ENCODE peak calls at places on chromosomes 7 and 10, in six cellular contexts. One of them, this sample, is unnamed.

GRCh38 chr7:149027560-149028345 is 552 bp downstream of the PDIA4 start:
- DNase-seq in astrocyte: peak
- DNase-seq in GM12865: no peak
- DNase-seq in AG10803: peak
- DNase-seq in keratinocyte: no peak
- DNase-seq in fibroblast of pulmonary artery: peak
- DNase-seq in this sample: no peak

GRCh38 chr10:30215631-30216030 is 133.4 kb downstream of the MTPAP start:
- DNase-seq in fibroblast of pulmonary artery: peak
- DNase-seq in AG10803: peak
- DNase-seq in astrocyte: no peak
- DNase-seq in keratinocyte: no peak
- DNase-seq in GM12865: no peak
- DNase-seq in this sample: no peak

GRCh38 chr10:18659784-18660561 is 742 bp downstream of the ARL5B start:
- DNase-seq in GM12865: peak
- DNase-seq in AG10803: peak
- DNase-seq in fibroblast of pulmonary artery: peak
- DNase-seq in astrocyte: no peak
- DNase-seq in keratinocyte: no peak
- DNase-seq in this sample: peak

GRCh38 chr7:12111461-12112405 is 99.4 kb upstream of the TMEM106B start:
- DNase-seq in GM12865: no peak
- DNase-seq in fibroblast of pulmonary artery: peak
- DNase-seq in AG10803: peak
- DNase-seq in keratinocyte: no peak
- DNase-seq in astrocyte: peak
- DNase-seq in this sample: no peak

GRCh38 chr10:71882813-71883746 is 32.0 kb upstream of the PSAP start:
- DNase-seq in astrocyte: peak
- DNase-seq in fibroblast of pulmonary artery: no peak
- DNase-seq in AG10803: no peak
- DNase-seq in keratinocyte: no peak
- DNase-seq in GM12865: no peak
- DNase-seq in this sample: no peak

GRCh38 chr10:131802991-131803390 is 97.8 kb upstream of the PPP2R2D start:
- DNase-seq in fibroblast of pulmonary artery: no peak
- DNase-seq in keratinocyte: no peak
- DNase-seq in GM12865: no peak
- DNase-seq in AG10803: no peak
- DNase-seq in astrocyte: no peak
- DNase-seq in this sample: no peak

GRCh38 chr10:30842185-30842584 is 189.5 kb downstream of the ZNF438 start:
- DNase-seq in GM12865: no peak
- DNase-seq in AG10803: no peak
- DNase-seq in astrocyte: no peak
- DNase-seq in fibroblast of pulmonary artery: no peak
- DNase-seq in keratinocyte: no peak
- DNase-seq in this sample: no peak

GRCh38 chr7:36686499-36686898 is 37.8 kb downstream of the AOAH start:
- DNase-seq in AG10803: no peak
- DNase-seq in astrocyte: peak
- DNase-seq in GM12865: no peak
- DNase-seq in fibroblast of pulmonary artery: peak
- DNase-seq in keratinocyte: peak
- DNase-seq in this sample: no peak

GRCh38 chr7:19984231-19984632 is 210.8 kb upstream of the TMEM196 start:
- DNase-seq in astrocyte: no peak
- DNase-seq in AG10803: no peak
- DNase-seq in GM12865: peak
- DNase-seq in fibroblast of pulmonary artery: no peak
- DNase-seq in keratinocyte: no peak
- DNase-seq in this sample: no peak

GRCh38 chr7:66921396-66921917 is 432 bp downstream of the TMEM248 start:
- DNase-seq in fibroblast of pulmonary artery: peak
- DNase-seq in AG10803: peak
- DNase-seq in GM12865: no peak
- DNase-seq in keratinocyte: no peak
- DNase-seq in astrocyte: peak
- DNase-seq in this sample: peak

GRCh38 chr7:143901360-143901709 is 641 bp downstream of the TCAF1 start:
- DNase-seq in keratinocyte: no peak
- DNase-seq in GM12865: no peak
- DNase-seq in astrocyte: peak
- DNase-seq in AG10803: peak
- DNase-seq in fibroblast of pulmonary artery: peak
- DNase-seq in this sample: no peak

DNA sequence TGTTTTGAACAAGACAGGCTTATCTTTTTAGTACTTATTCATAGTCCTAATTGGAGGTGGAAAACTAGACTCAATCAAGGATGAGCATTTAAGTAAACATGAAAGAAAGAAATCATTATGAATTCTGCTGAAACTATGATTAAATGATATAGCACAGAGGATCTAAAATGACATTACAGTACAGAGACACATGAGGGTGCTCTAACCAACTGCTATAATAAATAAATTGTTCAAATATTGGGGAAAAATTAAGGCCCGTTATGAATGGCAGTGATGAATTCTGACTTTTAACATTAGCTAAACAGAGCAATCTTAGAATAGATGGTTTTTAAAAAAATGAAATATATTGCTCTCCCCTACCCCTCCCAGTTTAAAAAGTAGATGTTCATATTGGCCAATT is 10.3 kb downstream of the WNT2 start:
- DNase-seq in GM12865: no peak
- DNase-seq in fibroblast of pulmonary artery: peak
- DNase-seq in astrocyte: no peak
- DNase-seq in keratinocyte: no peak
- DNase-seq in AG10803: no peak
- DNase-seq in this sample: no peak
- TF ChIP-seq CTCF in GM12865: no peak
- TF ChIP-seq CTCF in fibroblast of pulmonary artery: peak
- TF ChIP-seq CTCF in astrocyte: peak
- TF ChIP-seq CTCF in keratinocyte: no peak
- TF ChIP-seq CTCF in AG10803: peak
- TF ChIP-seq CTCF in this sample: no peak

GRCh38 chr7:987909-988308 is 4.9 kb downstream of the CYP2W1 start:
- DNase-seq in GM12865: no peak
- DNase-seq in AG10803: no peak
- DNase-seq in fibroblast of pulmonary artery: no peak
- DNase-seq in keratinocyte: no peak
- DNase-seq in astrocyte: no peak
- DNase-seq in this sample: no peak

GRCh38 chr7:985915-986741 is 3.1 kb downstream of the CYP2W1 start:
- DNase-seq in fibroblast of pulmonary artery: peak
- DNase-seq in AG10803: peak
- DNase-seq in GM12865: no peak
- DNase-seq in keratinocyte: no peak
- DNase-seq in astrocyte: no peak
- DNase-seq in this sample: no peak

GRCh38 chr7:988426-988911 is 5.5 kb downstream of the CYP2W1 start:
- DNase-seq in fibroblast of pulmonary artery: peak
- DNase-seq in AG10803: peak
- DNase-seq in keratinocyte: no peak
- DNase-seq in GM12865: no peak
- DNase-seq in astrocyte: no peak
- DNase-seq in this sample: peak

GRCh38 chr7:985127-985416 is 2.1 kb downstream of the CYP2W1 start:
- DNase-seq in fibroblast of pulmonary artery: no peak
- DNase-seq in AG10803: no peak
- DNase-seq in astrocyte: no peak
- DNase-seq in keratinocyte: no peak
- DNase-seq in GM12865: no peak
- DNase-seq in this sample: no peak

DNA sequence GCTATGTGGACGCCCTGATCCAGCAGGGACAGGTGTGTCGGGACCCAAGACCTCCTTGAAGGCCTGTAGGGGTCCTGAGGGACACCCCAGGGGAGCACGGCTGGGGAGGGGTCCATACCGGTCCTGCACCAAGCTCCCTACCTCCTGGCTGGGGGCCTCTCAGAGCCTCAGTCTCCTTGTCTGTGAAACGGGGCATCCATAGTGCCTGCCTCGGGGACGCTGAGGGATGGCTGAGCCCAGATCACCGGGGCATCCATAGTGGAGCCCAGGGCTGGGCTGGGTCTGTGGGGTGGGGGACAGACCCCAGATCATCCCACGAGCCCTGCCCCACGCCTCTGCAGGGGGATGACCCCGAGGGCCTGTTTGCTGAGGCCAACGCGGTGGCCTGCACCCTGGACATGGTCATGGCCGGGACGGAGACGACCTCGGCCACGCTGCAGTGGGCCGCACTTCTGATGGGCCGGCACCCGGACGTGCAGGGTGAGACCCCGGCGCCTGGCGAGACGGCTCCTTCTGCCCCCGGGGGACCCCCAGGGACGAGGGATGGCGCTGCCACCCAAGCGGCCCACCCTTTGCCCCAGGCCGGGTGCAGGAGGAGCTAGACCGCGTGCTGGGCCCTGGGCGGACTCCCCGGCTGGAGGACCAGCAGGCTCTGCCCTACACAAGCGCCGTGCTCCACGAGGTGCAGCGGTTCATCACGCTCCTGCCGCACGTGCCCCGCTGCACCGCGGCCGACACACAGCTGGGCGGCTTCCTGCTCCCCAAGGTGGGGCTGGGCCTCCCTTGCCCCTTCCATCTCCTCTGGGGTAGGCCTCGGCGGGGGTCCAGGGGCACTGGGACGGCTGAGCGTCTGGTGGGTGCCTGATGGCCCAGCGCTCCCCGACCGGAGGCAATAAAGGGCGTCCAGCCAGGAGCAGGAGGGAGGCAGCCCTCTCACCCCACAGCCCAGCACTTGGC is 4.1 kb downstream of the CYP2W1 start:
- DNase-seq in keratinocyte: no peak
- DNase-seq in fibroblast of pulmonary artery: no peak
- DNase-seq in GM12865: no peak
- DNase-seq in AG10803: no peak
- DNase-seq in astrocyte: no peak
- DNase-seq in this sample: no peak
- TF ChIP-seq CTCF in keratinocyte: no peak
- TF ChIP-seq CTCF in fibroblast of pulmonary artery: no peak
- TF ChIP-seq CTCF in GM12865: no peak
- TF ChIP-seq CTCF in AG10803: no peak
- TF ChIP-seq CTCF in astrocyte: no peak
- TF ChIP-seq CTCF in this sample: no peak

GRCh38 chr7:106050002-106050742 is 61.9 kb downstream of the SYPL1 start:
- DNase-seq in GM12865: no peak
- DNase-seq in astrocyte: peak
- DNase-seq in fibroblast of pulmonary artery: peak
- DNase-seq in AG10803: peak
- DNase-seq in keratinocyte: no peak
- DNase-seq in this sample: no peak
- TF ChIP-seq CTCF in GM12865: no peak
- TF ChIP-seq CTCF in astrocyte: no peak
- TF ChIP-seq CTCF in fibroblast of pulmonary artery: peak
- TF ChIP-seq CTCF in AG10803: peak
- TF ChIP-seq CTCF in keratinocyte: peak
- TF ChIP-seq CTCF in this sample: no peak

DNA sequence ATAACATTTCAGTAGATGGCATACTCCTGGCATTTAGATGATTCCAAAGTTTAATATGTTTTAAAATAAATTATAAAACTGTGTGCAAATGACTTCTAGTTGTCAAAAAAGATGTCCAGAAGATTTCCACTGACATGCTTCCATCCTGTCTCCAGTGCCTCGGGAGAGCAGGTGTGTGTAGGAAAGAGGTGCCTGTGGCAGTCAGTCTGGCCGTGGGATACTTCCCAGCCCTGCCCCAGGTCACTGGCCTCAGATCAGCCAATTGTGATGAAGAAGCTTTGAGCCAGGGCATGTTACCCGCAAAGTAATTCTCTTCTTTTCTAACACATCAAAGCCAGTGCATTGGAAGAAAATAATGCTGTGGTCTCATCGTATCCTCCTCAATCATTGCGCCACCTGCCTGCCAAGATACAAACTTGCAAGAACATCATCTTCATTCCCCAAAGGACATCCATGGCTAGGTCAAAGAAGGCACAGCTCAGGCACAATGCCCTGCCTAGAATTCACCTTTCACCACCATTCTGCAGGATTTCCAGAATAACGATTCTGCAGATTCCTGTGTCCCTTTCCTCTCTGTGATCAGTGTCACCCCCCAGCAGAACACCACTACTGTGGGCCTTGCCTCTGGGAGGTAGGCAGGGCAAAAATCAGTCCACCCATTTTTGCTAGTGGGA is 6.3 kb upstream of the KCNMA1 start:
- DNase-seq in fibroblast of pulmonary artery: peak
- DNase-seq in keratinocyte: peak
- DNase-seq in GM12865: peak
- DNase-seq in astrocyte: peak
- DNase-seq in AG10803: peak
- DNase-seq in this sample: no peak
- TF ChIP-seq CTCF in fibroblast of pulmonary artery: peak
- TF ChIP-seq CTCF in keratinocyte: peak
- TF ChIP-seq CTCF in GM12865: peak
- TF ChIP-seq CTCF in astrocyte: peak
- TF ChIP-seq CTCF in AG10803: peak
- TF ChIP-seq CTCF in this sample: peak

DNA sequence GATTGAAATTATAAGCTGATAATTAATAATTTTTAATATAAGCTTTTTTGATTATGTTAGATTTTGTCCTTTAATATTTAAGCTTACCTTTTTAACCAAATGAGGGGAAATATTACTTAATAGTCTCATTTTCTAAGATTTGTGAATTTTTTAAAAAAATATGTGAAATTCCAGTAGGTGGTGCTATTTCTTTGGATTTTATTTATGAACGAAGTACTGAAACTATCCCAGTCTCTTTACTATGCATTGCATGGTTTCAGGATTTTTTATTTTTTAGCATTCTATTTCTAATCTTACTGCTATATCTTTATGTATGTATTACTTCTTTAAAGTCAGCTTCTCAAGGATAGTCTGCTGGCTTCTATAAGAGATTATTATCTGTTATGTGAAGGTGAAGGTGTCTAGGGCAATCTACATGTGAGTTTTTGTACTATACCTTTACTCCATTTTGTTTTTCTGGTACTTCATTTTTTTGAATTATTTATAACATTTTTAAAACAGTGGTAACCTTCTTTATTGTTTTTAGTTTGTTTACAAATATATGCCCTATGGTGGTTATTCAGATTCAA is 78.3 kb downstream of the ATRNL1 start:
- DNase-seq in fibroblast of pulmonary artery: peak
- DNase-seq in AG10803: peak
- DNase-seq in GM12865: peak
- DNase-seq in astrocyte: no peak
- DNase-seq in keratinocyte: no peak
- DNase-seq in this sample: no peak
- TF ChIP-seq CTCF in fibroblast of pulmonary artery: peak
- TF ChIP-seq CTCF in AG10803: peak
- TF ChIP-seq CTCF in GM12865: peak
- TF ChIP-seq CTCF in astrocyte: peak
- TF ChIP-seq CTCF in keratinocyte: no peak
- TF ChIP-seq CTCF in this sample: peak